ENCODE peak calls at places on chromosome 17, in eight cellular contexts. F, Q, S, H, U, D, V and T are unnamed samples.

GRCh38 chr17:17063546-17064122 is 21.4 kb downstream of the MPRIP start:
- DNase-seq in S (no peak), F (peak), D (no peak), U (peak), H (no peak), Q (peak), V (no peak), T (no peak)

GRCh38 chr17:39757931-39758873 is 20.5 kb downstream of the GRB7 start:
- DNase-seq in S (peak), U (no peak), Q (no peak), H (no peak), D (peak), V (no peak), F (no peak), T (no peak)

GRCh38 chr17:47225436-47225858 is 16.3 kb downstream of the MYL4 start:
- DNase-seq in D (no peak), H (no peak), V (peak), Q (peak), U (no peak), S (no peak), F (peak), T (no peak)

GRCh38 chr17:46072998-46073397 is 73.9 kb downstream of the STH start:
- DNase-seq in U (no peak), F (no peak), S (no peak), D (no peak), Q (no peak), H (peak), V (no peak), T (no peak)

GRCh38 chr17:77424585-77425344 is 284.0 kb downstream of the SEC14L1 start:
- DNase-seq in S (no peak), V (no peak), H (no peak), F (peak), Q (peak), U (peak), D (peak), T (no peak)

GRCh38 chr17:33012522-33013033 is 20.9 kb downstream of the SPACA3 start:
- DNase-seq in V (no peak), Q (no peak), D (no peak), S (no peak), F (no peak), H (peak), U (no peak), T (no peak)

GRCh38 chr17:62816282-62816839 is 8.2 kb upstream of the MARCHF10 start:
- DNase-seq in U (no peak), Q (no peak), H (no peak), S (no peak), V (no peak), D (no peak), F (no peak), T (no peak)

GRCh38 chr17:66354981-66355380 is 52.6 kb downstream of the PRKCA start:
- DNase-seq in F (no peak), H (no peak), V (no peak), S (no peak), U (no peak), Q (no peak), D (no peak), T (no peak)

GRCh38 chr17:30174556-30174955 is 57.9 kb downstream of the NSRP1 start:
- DNase-seq in H (no peak), Q (no peak), D (no peak), V (no peak), S (no peak), F (no peak), U (no peak), T (no peak)

GRCh38 chr17:37828313-37829124 is 83.7 kb upstream of the HNF1B start:
- DNase-seq in S (no peak), H (peak), Q (no peak), U (no peak), D (peak), F (peak), V (no peak), T (no peak)

GRCh38 chr17:54901230-54901847 is 687 bp downstream of the TOM1L1 start:
- DNase-seq in H (peak), F (no peak), D (no peak), U (no peak), Q (no peak), S (no peak), V (peak), T (peak)

GRCh38 chr17:74860229-74860998 is 729 bp upstream of the GRIN2C start:
- DNase-seq in D (no peak), F (no peak), Q (no peak), H (no peak), S (no peak), V (no peak), U (no peak), T (no peak)

GRCh38 chr17:50047488-50048126 is 8.3 kb upstream of the ITGA3 start:
- DNase-seq in S (no peak), U (no peak), D (peak), H (no peak), F (peak), Q (no peak), V (no peak), T (no peak)

GRCh38 chr17:78496311-78496710 is 80.9 kb downstream of the DNAH17 start:
- DNase-seq in Q (no peak), F (no peak), S (no peak), V (no peak), H (no peak), D (no peak), U (no peak), T (no peak)

GRCh38 chr17:27783440-27783839 is 16.9 kb downstream of the NOS2 start:
- DNase-seq in H (no peak), S (no peak), U (no peak), Q (no peak), D (no peak), F (no peak), V (no peak), T (no peak)

GRCh38 chr17:64420143-64420670 is 28.7 kb upstream of the MILR1 start:
- DNase-seq in D (peak), U (no peak), S (no peak), F (peak), H (peak), V (peak), Q (no peak), T (peak)

GRCh38 chr17:6779411-6779810 is 3.4 kb downstream of the FBXO39 start:
- DNase-seq in Q (no peak), U (no peak), H (no peak), V (no peak), D (no peak), S (no peak), F (no peak), T (no peak)

GRCh38 chr17:250487-251300 is 69.2 kb upstream of the DOC2B start:
- DNase-seq in F (no peak), D (no peak), H (no peak), U (peak), S (no peak), Q (peak), V (no peak), T (no peak)

GRCh38 chr17:47177261-47177660 is 11.8 kb downstream of the CDC27 start:
- DNase-seq in D (no peak), S (no peak), U (no peak), H (no peak), F (no peak), V (no peak), Q (no peak), T (no peak)

GRCh38 chr17:27975146-27976011 is 67.1 kb upstream of the NLK start:
- DNase-seq in F (peak), U (no peak), Q (no peak), S (no peak), H (no peak), D (no peak), V (no peak), T (no peak)

GRCh38 chr17:77323413-77324171 is 182.8 kb downstream of the SEC14L1 start:
- DNase-seq in D (peak), Q (no peak), H (peak), V (no peak), U (peak), S (no peak), F (peak), T (no peak)

GRCh38 chr17:77146882-77147281 is 6.1 kb downstream of the SEC14L1 start:
- DNase-seq in Q (no peak), V (no peak), S (no peak), D (no peak), U (peak), H (no peak), F (peak), T (no peak)

GRCh38 chr17:65558683-65559311 is 2.7 kb downstream of the AXIN2 start:
- DNase-seq in Q (no peak), H (no peak), U (no peak), F (no peak), V (no peak), D (no peak), S (no peak), T (no peak)

GRCh38 chr17:51636291-51636690 is 375.9 kb downstream of the UTP18 start:
- DNase-seq in Q (no peak), H (peak), D (no peak), V (peak), U (no peak), F (no peak), S (no peak), T (no peak)

GRCh38 chr17:40251576-40251975 is 32.5 kb downstream of the WIPF2 start:
- DNase-seq in F (peak), U (no peak), Q (no peak), D (peak), S (no peak), V (peak), H (peak), T (peak)

GRCh38 chr17:42618442-42619150 is 9.1 kb downstream of the TUBG1 start:
- DNase-seq in V (no peak), H (peak), U (no peak), F (peak), D (peak), Q (peak), S (no peak), T (peak)

GRCh38 chr17:6676802-6677157 is 25.2 kb downstream of the C17orf100 start:
- DNase-seq in F (no peak), H (no peak), Q (no peak), V (no peak), U (no peak), D (no peak), S (no peak), T (no peak)

GRCh38 chr17:74768069-74768762 is 7.9 kb downstream of the NAT9 start:
- DNase-seq in D (peak), V (no peak), U (no peak), H (no peak), S (no peak), F (peak), Q (peak), T (no peak)

GRCh38 chr17:235831-236640 is 54.6 kb upstream of the DOC2B start:
- DNase-seq in V (no peak), D (no peak), H (no peak), F (peak), U (peak), Q (peak), S (no peak), T (no peak)

DNA sequence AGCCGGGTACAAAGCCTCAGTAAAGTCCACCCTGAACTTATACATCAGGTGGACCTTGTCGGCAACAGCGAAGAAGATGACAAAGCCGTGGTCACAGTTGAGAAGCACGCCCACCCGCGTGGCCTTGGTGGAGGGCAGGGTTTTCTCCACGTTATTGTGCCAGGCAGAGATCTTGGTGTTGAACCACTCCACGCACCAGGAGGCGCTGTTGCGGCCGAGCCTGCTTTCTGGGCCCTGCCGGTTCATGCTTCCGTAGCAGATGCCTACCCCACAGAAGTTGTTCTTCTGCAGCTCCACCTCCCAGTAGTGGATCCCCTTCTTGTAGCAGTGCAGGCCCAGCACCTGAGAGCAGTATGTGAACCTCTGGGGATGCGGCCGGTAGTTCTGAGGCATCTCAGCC is 22.1 kb downstream of the TRIM25 start:
- DNase-seq in V (no peak), Q (peak), U (peak), H (no peak), D (peak), S (peak), F (peak), T (no peak)
- TF ChIP-seq CTCF in V (peak), Q (peak), U (peak), H (peak), D (peak), S (peak), F (no peak), T (peak)

GRCh38 chr17:58665946-58666857 is 25.6 kb downstream of the TEX14 start:
- DNase-seq in U (no peak), F (no peak), Q (no peak), D (peak), S (no peak), H (no peak), V (peak), T (peak)

GRCh38 chr17:58658804-58659713 is 32.8 kb downstream of the TEX14 start:
- DNase-seq in Q (peak), S (peak), F (peak), H (peak), D (peak), V (peak), U (peak), T (peak)

GRCh38 chr17:58666858-58667267 is 25.0 kb downstream of the TEX14 start:
- DNase-seq in U (peak), H (peak), D (peak), S (peak), F (peak), V (peak), Q (peak), T (peak)

GRCh38 chr17:58660621-58661020 is 31.2 kb downstream of the TEX14 start:
- DNase-seq in F (no peak), V (no peak), U (no peak), H (no peak), D (no peak), S (no peak), Q (no peak), T (no peak)

GRCh38 chr17:58661499-58661898 is 30.3 kb downstream of the TEX14 start:
- DNase-seq in U (no peak), V (no peak), F (no peak), H (no peak), Q (no peak), S (no peak), D (no peak), T (no peak)
- H3K4me3 ChIP-seq in U (no peak), V (no peak), F (no peak), H (no peak), Q (no peak), S (no peak), D (no peak), T (no peak)

DNA sequence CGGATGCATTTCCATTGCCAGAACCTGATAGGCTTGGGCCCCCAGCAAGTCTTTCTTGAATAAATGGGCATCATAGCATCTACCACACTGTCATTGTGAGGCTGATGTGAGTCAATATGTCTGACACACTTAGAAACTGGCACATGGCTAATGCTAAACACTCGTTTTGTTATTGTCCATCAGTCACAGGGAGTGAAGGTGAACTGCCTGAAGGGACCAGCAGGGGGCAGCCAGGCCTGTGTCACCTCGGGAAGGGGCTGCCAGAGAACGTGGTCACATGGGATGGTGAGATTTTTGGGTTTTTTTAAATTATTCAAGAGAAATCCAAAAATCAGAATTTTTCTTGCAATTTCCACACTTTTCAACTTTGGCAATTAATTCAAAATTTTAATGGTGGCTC is 831 bp upstream of the RCVRN start:
- DNase-seq in S (no peak), V (peak), F (no peak), U (peak), H (peak), D (peak), Q (peak), T (no peak)
- TF ChIP-seq CTCF in S (peak), V (peak), F (peak), U (peak), H (peak), D (peak), Q (peak), T (peak)

DNA sequence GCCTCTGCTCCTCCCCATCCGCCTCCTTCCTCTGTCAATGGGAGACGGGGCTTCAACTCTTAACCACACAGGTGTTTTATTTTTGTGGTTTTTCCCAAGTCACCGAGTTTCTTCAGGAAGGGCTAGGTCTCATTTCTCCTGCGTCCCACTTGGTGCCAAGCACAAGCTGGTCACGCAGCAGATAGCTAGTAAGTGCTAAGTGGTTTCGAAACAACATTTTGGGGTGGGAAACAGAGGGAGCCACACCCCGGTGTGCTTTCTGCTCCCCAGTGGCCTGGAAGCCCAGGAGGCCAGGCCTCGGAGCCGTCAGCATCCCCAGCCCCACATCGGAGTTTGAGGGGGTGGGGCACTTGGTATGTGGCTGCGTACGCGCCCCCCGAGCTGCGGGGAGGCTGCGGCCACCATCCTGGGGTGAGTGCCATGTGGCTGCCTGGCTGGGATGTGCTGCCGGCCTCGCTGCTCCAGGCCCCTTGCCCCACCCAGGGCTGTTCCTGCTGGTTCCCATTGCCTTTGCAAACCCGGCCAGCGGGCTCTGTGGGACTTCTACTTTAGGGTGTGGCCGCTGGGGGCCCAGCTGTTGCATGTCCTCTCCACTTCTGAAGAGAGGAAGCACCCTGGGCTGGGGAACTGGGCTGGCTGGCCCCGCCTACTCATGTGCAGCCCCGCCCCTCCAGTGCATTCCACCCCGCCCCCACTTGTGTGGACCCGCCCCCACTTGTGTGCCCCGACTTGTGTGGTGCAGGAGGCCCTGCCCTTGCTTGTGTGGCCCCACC is 55.6 kb downstream of the BAIAP2 start:
- DNase-seq in F (peak), Q (peak), V (no peak), S (no peak), U (peak), H (peak), D (peak), T (no peak)
- H3K4me3 ChIP-seq in F (no peak), Q (no peak), V (no peak), S (no peak), U (no peak), H (no peak), D (no peak), T (no peak)